ENCODE peak calls at places on chromosomes 4 and X, in ten cellular contexts. One of them, this sample, is unnamed.

GRCh38 chr4:43277003-43277402 is 384.5 kb downstream of the GRXCR1 start:
- DNase-seq in lower lobe of right lung: no peak
- DNase-seq in adipocyte: no peak
- DNase-seq in PC-3: peak
- DNase-seq in fibroblast of lung: peak
- DNase-seq in GM12865: no peak
- DNase-seq in BE2C: no peak
- DNase-seq in MG63: peak
- DNase-seq in right lobe of liver: no peak
- DNase-seq in H1: no peak
- DNase-seq in this sample: no peak

GRCh38 chrX:154412468-154412867 is 1.1 kb downstream of the TAFAZZIN start:
- DNase-seq in lower lobe of right lung: peak
- DNase-seq in adipocyte: peak
- DNase-seq in PC-3: peak
- DNase-seq in fibroblast of lung: no peak
- DNase-seq in GM12865: peak
- DNase-seq in BE2C: peak
- DNase-seq in MG63: no peak
- DNase-seq in right lobe of liver: no peak
- DNase-seq in H1: no peak
- DNase-seq in this sample: no peak

GRCh38 chr4:82744284-82744963 is 54.2 kb downstream of the SCD5 start:
- DNase-seq in lower lobe of right lung: peak
- DNase-seq in adipocyte: peak
- DNase-seq in PC-3: peak
- DNase-seq in fibroblast of lung: no peak
- DNase-seq in GM12865: no peak
- DNase-seq in BE2C: no peak
- DNase-seq in MG63: no peak
- DNase-seq in right lobe of liver: no peak
- DNase-seq in H1: no peak
- DNase-seq in this sample: no peak

GRCh38 chr4:118313098-118313497 is 39.7 kb downstream of the PRSS12 start:
- DNase-seq in lower lobe of right lung: no peak
- DNase-seq in adipocyte: no peak
- DNase-seq in PC-3: no peak
- DNase-seq in fibroblast of lung: peak
- DNase-seq in GM12865: peak
- DNase-seq in BE2C: peak
- DNase-seq in MG63: no peak
- DNase-seq in right lobe of liver: no peak
- DNase-seq in H1: no peak
- DNase-seq in this sample: no peak

GRCh38 chr4:38334791-38335190 is 329.2 kb upstream of the KLF3 start:
- DNase-seq in lower lobe of right lung: no peak
- DNase-seq in adipocyte: no peak
- DNase-seq in PC-3: peak
- DNase-seq in fibroblast of lung: no peak
- DNase-seq in GM12865: no peak
- DNase-seq in BE2C: no peak
- DNase-seq in MG63: no peak
- DNase-seq in right lobe of liver: no peak
- DNase-seq in H1: no peak
- DNase-seq in this sample: no peak

GRCh38 chrX:70960728-70961127 is 29.8 kb upstream of the SLC7A3 start:
- DNase-seq in lower lobe of right lung: no peak
- DNase-seq in adipocyte: no peak
- DNase-seq in PC-3: peak
- DNase-seq in fibroblast of lung: no peak
- DNase-seq in GM12865: peak
- DNase-seq in BE2C: no peak
- DNase-seq in MG63: no peak
- DNase-seq in right lobe of liver: no peak
- DNase-seq in H1: no peak
- DNase-seq in this sample: no peak

GRCh38 chrX:77426811-77427210 is 20.4 kb upstream of the FGF16 start:
- DNase-seq in lower lobe of right lung: no peak
- DNase-seq in adipocyte: no peak
- DNase-seq in PC-3: peak
- DNase-seq in fibroblast of lung: peak
- DNase-seq in GM12865: no peak
- DNase-seq in BE2C: no peak
- DNase-seq in MG63: peak
- DNase-seq in right lobe of liver: no peak
- DNase-seq in H1: no peak
- DNase-seq in this sample: no peak

GRCh38 chr4:165631208-165631894 is 241.7 kb upstream of the TLL1 start:
- DNase-seq in lower lobe of right lung: no peak
- DNase-seq in adipocyte: no peak
- DNase-seq in PC-3: no peak
- DNase-seq in fibroblast of lung: no peak
- DNase-seq in GM12865: no peak
- DNase-seq in BE2C: no peak
- DNase-seq in MG63: no peak
- DNase-seq in right lobe of liver: no peak
- DNase-seq in H1: no peak
- DNase-seq in this sample: no peak

GRCh38 chrX:109830704-109831206 is 97.7 kb upstream of the ACSL4 start:
- DNase-seq in lower lobe of right lung: no peak
- DNase-seq in adipocyte: peak
- DNase-seq in PC-3: peak
- DNase-seq in fibroblast of lung: peak
- DNase-seq in GM12865: peak
- DNase-seq in BE2C: no peak
- DNase-seq in MG63: no peak
- DNase-seq in right lobe of liver: no peak
- DNase-seq in H1: no peak
- DNase-seq in this sample: no peak

GRCh38 chr4:7781361-7781760 is 158.3 kb downstream of the AFAP1 start:
- DNase-seq in lower lobe of right lung: peak
- DNase-seq in adipocyte: peak
- DNase-seq in PC-3: no peak
- DNase-seq in fibroblast of lung: peak
- DNase-seq in GM12865: no peak
- DNase-seq in BE2C: no peak
- DNase-seq in MG63: no peak
- DNase-seq in right lobe of liver: peak
- DNase-seq in H1: no peak
- DNase-seq in this sample: no peak

GRCh38 chrX:38138900-38139299 is 81.8 kb downstream of the SRPX start:
- DNase-seq in lower lobe of right lung: no peak
- DNase-seq in adipocyte: no peak
- DNase-seq in PC-3: no peak
- DNase-seq in fibroblast of lung: no peak
- DNase-seq in GM12865: no peak
- DNase-seq in BE2C: no peak
- DNase-seq in MG63: no peak
- DNase-seq in right lobe of liver: no peak
- DNase-seq in H1: no peak
- DNase-seq in this sample: no peak

GRCh38 chrX:56787734-56788152 is 58.7 kb downstream of the NBDY start:
- DNase-seq in lower lobe of right lung: no peak
- DNase-seq in adipocyte: no peak
- DNase-seq in PC-3: no peak
- DNase-seq in fibroblast of lung: no peak
- DNase-seq in GM12865: no peak
- DNase-seq in BE2C: no peak
- DNase-seq in MG63: no peak
- DNase-seq in right lobe of liver: peak
- DNase-seq in H1: no peak
- DNase-seq in this sample: no peak

GRCh38 chr4:71860643-71861042 is 76.8 kb upstream of the GC start:
- DNase-seq in lower lobe of right lung: no peak
- DNase-seq in adipocyte: no peak
- DNase-seq in PC-3: peak
- DNase-seq in fibroblast of lung: no peak
- DNase-seq in GM12865: no peak
- DNase-seq in BE2C: no peak
- DNase-seq in MG63: no peak
- DNase-seq in right lobe of liver: no peak
- DNase-seq in H1: no peak
- DNase-seq in this sample: no peak

DNA sequence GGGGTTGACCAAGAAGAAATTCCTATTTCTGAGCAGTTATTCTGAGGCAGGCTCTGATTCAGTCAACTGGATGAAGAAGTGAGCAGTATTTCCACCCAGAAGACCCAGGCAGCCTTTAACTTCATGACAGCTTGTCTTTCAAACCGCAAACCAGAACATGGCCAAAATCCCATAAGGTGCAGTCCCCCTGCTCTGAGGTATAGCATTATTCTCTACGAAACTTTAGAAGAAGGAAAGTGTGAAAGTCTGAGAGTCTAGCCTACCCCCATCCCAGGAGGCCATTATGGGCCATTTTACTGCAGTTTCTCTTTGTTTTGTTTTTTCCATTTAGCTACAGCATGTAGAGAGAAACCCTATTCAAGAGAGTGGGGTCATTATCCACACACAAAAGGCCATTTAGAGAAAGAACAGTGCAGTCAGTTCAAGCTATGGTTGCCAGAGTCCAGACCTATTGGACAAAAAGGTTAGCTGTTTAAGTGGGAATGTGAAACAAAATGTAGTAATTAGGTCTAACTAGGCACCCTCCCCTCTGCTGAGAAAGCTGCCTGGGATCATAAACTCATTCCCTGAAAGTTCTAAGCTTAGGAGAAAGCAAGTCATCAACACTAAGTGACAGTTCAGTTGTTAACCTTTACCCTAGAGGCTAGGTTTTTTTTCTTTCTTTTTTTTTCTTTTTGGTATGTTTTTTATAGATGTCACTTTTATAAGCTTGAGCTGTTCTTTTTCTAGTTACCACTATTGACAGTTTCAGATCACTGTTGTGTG is 52.1 kb upstream of the RASGEF1B start:
- DNase-seq in lower lobe of right lung: no peak
- DNase-seq in adipocyte: no peak
- DNase-seq in PC-3: no peak
- DNase-seq in fibroblast of lung: no peak
- DNase-seq in GM12865: no peak
- DNase-seq in BE2C: no peak
- DNase-seq in MG63: no peak
- DNase-seq in right lobe of liver: no peak
- DNase-seq in H1: no peak
- DNase-seq in this sample: no peak
- H3K4me3 ChIP-seq in lower lobe of right lung: no peak
- H3K4me3 ChIP-seq in adipocyte: no peak
- H3K4me3 ChIP-seq in PC-3: no peak
- H3K4me3 ChIP-seq in fibroblast of lung: no peak
- H3K4me3 ChIP-seq in GM12865: no peak
- H3K4me3 ChIP-seq in BE2C: no peak
- H3K4me3 ChIP-seq in MG63: no peak
- H3K4me3 ChIP-seq in right lobe of liver: no peak
- H3K4me3 ChIP-seq in H1: no peak
- H3K4me3 ChIP-seq in this sample: no peak

GRCh38 chrX:13936804-13937203 is 92.9 kb downstream of the GEMIN8 start:
- DNase-seq in lower lobe of right lung: no peak
- DNase-seq in adipocyte: no peak
- DNase-seq in PC-3: no peak
- DNase-seq in fibroblast of lung: no peak
- DNase-seq in GM12865: no peak
- DNase-seq in BE2C: no peak
- DNase-seq in MG63: no peak
- DNase-seq in right lobe of liver: no peak
- DNase-seq in H1: no peak
- DNase-seq in this sample: no peak
- H3K4me3 ChIP-seq in lower lobe of right lung: peak
- H3K4me3 ChIP-seq in adipocyte: no peak
- H3K4me3 ChIP-seq in PC-3: no peak
- H3K4me3 ChIP-seq in fibroblast of lung: no peak
- H3K4me3 ChIP-seq in GM12865: no peak
- H3K4me3 ChIP-seq in BE2C: peak
- H3K4me3 ChIP-seq in MG63: no peak
- H3K4me3 ChIP-seq in right lobe of liver: no peak
- H3K4me3 ChIP-seq in H1: peak
- H3K4me3 ChIP-seq in this sample: no peak

DNA sequence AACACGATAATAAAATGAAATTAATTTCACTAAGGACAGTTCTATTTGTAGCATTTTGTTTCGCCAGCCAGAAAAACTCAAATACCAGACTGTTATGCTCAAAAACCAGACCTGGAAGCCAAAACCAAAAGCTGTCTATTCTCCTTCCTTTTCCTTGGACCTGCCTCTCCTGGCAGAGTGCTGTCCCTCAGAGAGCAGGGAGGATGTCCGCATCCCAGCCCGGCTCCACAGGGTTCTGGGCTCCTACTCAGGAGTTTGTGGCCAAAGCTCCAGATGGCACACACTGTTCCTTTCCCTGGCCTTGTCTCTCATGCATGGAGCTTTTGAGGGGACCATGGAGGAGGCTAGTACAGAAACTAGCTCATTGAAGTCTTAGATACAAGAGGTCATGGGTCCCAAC is 41.9 kb upstream of the C1QTNF7 start:
- DNase-seq in lower lobe of right lung: no peak
- DNase-seq in adipocyte: no peak
- DNase-seq in PC-3: no peak
- DNase-seq in fibroblast of lung: no peak
- DNase-seq in GM12865: no peak
- DNase-seq in BE2C: no peak
- DNase-seq in MG63: no peak
- DNase-seq in right lobe of liver: no peak
- DNase-seq in H1: no peak
- DNase-seq in this sample: no peak
- H3K4me3 ChIP-seq in lower lobe of right lung: no peak
- H3K4me3 ChIP-seq in adipocyte: no peak
- H3K4me3 ChIP-seq in PC-3: no peak
- H3K4me3 ChIP-seq in fibroblast of lung: no peak
- H3K4me3 ChIP-seq in GM12865: no peak
- H3K4me3 ChIP-seq in BE2C: no peak
- H3K4me3 ChIP-seq in MG63: no peak
- H3K4me3 ChIP-seq in right lobe of liver: no peak
- H3K4me3 ChIP-seq in H1: no peak
- H3K4me3 ChIP-seq in this sample: no peak

GRCh38 chr4:186724048-186724860 is 598 bp upstream of the FAT1 start:
- DNase-seq in lower lobe of right lung: peak
- DNase-seq in adipocyte: peak
- DNase-seq in PC-3: peak
- DNase-seq in fibroblast of lung: peak
- DNase-seq in GM12865: no peak
- DNase-seq in BE2C: no peak
- DNase-seq in MG63: peak
- DNase-seq in right lobe of liver: peak
- DNase-seq in H1: peak
- DNase-seq in this sample: no peak
- H3K4me3 ChIP-seq in lower lobe of right lung: peak
- H3K4me3 ChIP-seq in adipocyte: peak
- H3K4me3 ChIP-seq in PC-3: peak
- H3K4me3 ChIP-seq in fibroblast of lung: peak
- H3K4me3 ChIP-seq in GM12865: no peak
- H3K4me3 ChIP-seq in BE2C: peak
- H3K4me3 ChIP-seq in MG63: peak
- H3K4me3 ChIP-seq in right lobe of liver: peak
- H3K4me3 ChIP-seq in H1: peak
- H3K4me3 ChIP-seq in this sample: no peak